ENCODE peak calls at places on chromosome 13, in seven cellular contexts. V, W, I, K, B, R and Q are unnamed samples.

GRCh38 chr13:84037937-84038464 is 155.7 kb upstream of the SLITRK1 start:
- DNase-seq in R (peak), W (no peak), I (no peak), K (no peak), B (no peak), V (no peak), Q (no peak)

GRCh38 chr13:113544071-113544891 is 40.3 kb upstream of the TFDP1 start:
- DNase-seq in I (no peak), V (no peak), W (peak), K (no peak), R (no peak), B (no peak), Q (peak)

GRCh38 chr13:108959254-108959653 is 329.8 kb downstream of the MYO16 start:
- DNase-seq in I (no peak), B (no peak), V (no peak), W (no peak), R (no peak), K (no peak), Q (no peak)

GRCh38 chr13:36712785-36713184 is 39.0 kb downstream of the SERTM1 start:
- DNase-seq in B (no peak), K (no peak), V (peak), W (no peak), I (peak), R (no peak), Q (no peak)

GRCh38 chr13:111210082-111210481 is 95.0 kb downstream of the ARHGEF7 start:
- DNase-seq in W (no peak), K (no peak), I (no peak), B (no peak), R (peak), V (no peak), Q (no peak)

GRCh38 chr13:40800559-40800958 is 11.1 kb downstream of the SLC25A15 start:
- DNase-seq in W (no peak), V (no peak), K (no peak), I (no peak), B (no peak), R (no peak), Q (no peak)

GRCh38 chr13:33686772-33687480 is 131.0 kb upstream of the RFC3 start:
- DNase-seq in R (no peak), B (no peak), V (no peak), I (no peak), K (no peak), W (no peak), Q (no peak)

GRCh38 chr13:21734961-21735360 is 64.1 kb downstream of the FGF9 start:
- DNase-seq in B (no peak), W (no peak), I (no peak), K (no peak), R (no peak), V (no peak), Q (no peak)

GRCh38 chr13:102902789-102903347 is 57.0 kb downstream of the ERCC5 start:
- DNase-seq in R (no peak), V (no peak), W (no peak), B (no peak), K (peak), I (no peak), Q (no peak)

GRCh38 chr13:29922896-29923295 is 72.5 kb upstream of the UBL3 start:
- DNase-seq in B (no peak), W (no peak), R (no peak), K (no peak), I (peak), V (no peak), Q (no peak)

GRCh38 chr13:47233734-47234133 is 336.9 kb upstream of the HTR2A start:
- DNase-seq in V (no peak), I (no peak), W (no peak), B (no peak), K (no peak), R (no peak), Q (no peak)

GRCh38 chr13:39938591-39938990 is 283.1 kb downstream of the COG6 start:
- DNase-seq in K (no peak), B (no peak), R (no peak), I (no peak), V (no peak), W (no peak), Q (no peak)

GRCh38 chr13:20301391-20302071 is 69.4 kb upstream of the GJB6 start:
- DNase-seq in B (no peak), V (no peak), I (no peak), K (no peak), W (no peak), R (peak), Q (no peak)

GRCh38 chr13:30306762-30307193 is 573 bp downstream of the KATNAL1 start:
- DNase-seq in W (peak), V (peak), R (peak), B (peak), I (peak), K (peak), Q (peak)

GRCh38 chr13:46598140-46598819 is 45.3 kb downstream of the LRCH1 start:
- DNase-seq in V (no peak), I (no peak), B (no peak), W (no peak), R (no peak), K (no peak), Q (no peak)

GRCh38 chr13:20191902-20192469 is 752 bp downstream of the GJB2 start:
- DNase-seq in I (no peak), V (no peak), W (no peak), R (peak), K (peak), B (peak), Q (peak)

GRCh38 chr13:51668580-51669195 is 84.4 kb downstream of the WDFY2 start:
- DNase-seq in V (no peak), W (no peak), R (no peak), I (no peak), B (no peak), K (no peak), Q (no peak)

GRCh38 chr13:23889598-23890224 is 511 bp upstream of the MIPEP start:
- DNase-seq in I (no peak), R (peak), W (no peak), B (no peak), K (no peak), V (no peak), Q (no peak)

GRCh38 chr13:101594936-101595335 is 142.5 kb downstream of the ITGBL1 start:
- DNase-seq in K (no peak), R (no peak), W (no peak), B (no peak), V (no peak), I (no peak), Q (no peak)

GRCh38 chr13:34747507-34747906 is 194.6 kb upstream of the NBEA start:
- DNase-seq in I (no peak), K (no peak), B (no peak), V (no peak), R (no peak), W (no peak), Q (no peak)

GRCh38 chr13:56352901-56353300 is 787.8 kb upstream of the PRR20A start:
- DNase-seq in V (no peak), W (no peak), I (no peak), K (no peak), R (no peak), B (no peak), Q (no peak)

GRCh38 chr13:33188093-33188882 is 97.3 kb downstream of the STARD13 start:
- DNase-seq in R (no peak), I (peak), V (no peak), W (no peak), K (no peak), B (no peak), Q (no peak)

GRCh38 chr13:23322353-23323336 is 110.9 kb downstream of the SACS start:
- DNase-seq in K (no peak), B (no peak), V (no peak), I (peak), W (no peak), R (no peak), Q (no peak)

GRCh38 chr13:100597253-100597652 is 8.7 kb upstream of the GGACT start:
- DNase-seq in K (no peak), W (no peak), R (no peak), I (peak), V (no peak), B (no peak), Q (no peak)

GRCh38 chr13:100589178-100589725 is 663 bp upstream of the GGACT start:
- DNase-seq in W (no peak), B (no peak), I (no peak), V (no peak), R (no peak), K (no peak), Q (no peak)

GRCh38 chr13:100596516-100596915 is 7.9 kb upstream of the GGACT start:
- DNase-seq in I (no peak), B (no peak), W (no peak), R (no peak), K (no peak), V (no peak), Q (no peak)

GRCh38 chr13:100594255-100594654 is 5.7 kb upstream of the GGACT start:
- DNase-seq in V (no peak), B (no peak), I (no peak), R (no peak), K (no peak), W (no peak), Q (no peak)

GRCh38 chr13:100594731-100595130 is 6.1 kb upstream of the GGACT start:
- DNase-seq in W (no peak), I (no peak), V (no peak), B (no peak), R (peak), K (no peak), Q (no peak)
- TF ChIP-seq CTCF in W (no peak), I (peak), V (peak), B (no peak), R (peak), K (peak), Q (peak)

GRCh38 chr13:109976206-109976997 is 190.0 kb upstream of the IRS2 start:
- DNase-seq in W (no peak), K (no peak), V (no peak), I (no peak), R (no peak), B (no peak), Q (no peak)

GRCh38 chr13:109974354-109974753 is 188.0 kb upstream of the IRS2 start:
- DNase-seq in K (no peak), R (no peak), W (no peak), B (no peak), I (peak), V (no peak), Q (no peak)

GRCh38 chr13:109979186-109979585 is 192.8 kb upstream of the IRS2 start:
- DNase-seq in B (no peak), I (no peak), V (no peak), W (no peak), K (no peak), R (no peak), Q (no peak)

GRCh38 chr13:109981000-109981399 is 194.6 kb upstream of the IRS2 start:
- DNase-seq in B (no peak), I (no peak), W (no peak), V (no peak), R (no peak), K (no peak), Q (no peak)

GRCh38 chr13:109977212-109977968 is 191.0 kb upstream of the IRS2 start:
- DNase-seq in W (no peak), R (no peak), K (no peak), V (no peak), I (no peak), B (no peak), Q (no peak)
- H3K27ac ChIP-seq in W (no peak), R (no peak), K (no peak), V (no peak), I (no peak), B (no peak), Q (no peak)

GRCh38 chr13:42215578-42216421 is 56.2 kb upstream of the AKAP11 start:
- DNase-seq in R (peak), I (peak), B (peak), W (no peak), K (no peak), V (peak), Q (no peak)
- TF ChIP-seq CTCF in R (peak), I (peak), B (no peak), W (no peak), K (peak), V (peak), Q (peak)

GRCh38 chr13:73063166-73063565 is 4.4 kb downstream of the KLF5 start:
- DNase-seq in B (no peak), K (no peak), I (no peak), W (no peak), V (no peak), R (no peak), Q (no peak)
- H3K27ac ChIP-seq in B (no peak), K (no peak), I (no peak), W (no peak), V (no peak), R (no peak), Q (no peak)

DNA sequence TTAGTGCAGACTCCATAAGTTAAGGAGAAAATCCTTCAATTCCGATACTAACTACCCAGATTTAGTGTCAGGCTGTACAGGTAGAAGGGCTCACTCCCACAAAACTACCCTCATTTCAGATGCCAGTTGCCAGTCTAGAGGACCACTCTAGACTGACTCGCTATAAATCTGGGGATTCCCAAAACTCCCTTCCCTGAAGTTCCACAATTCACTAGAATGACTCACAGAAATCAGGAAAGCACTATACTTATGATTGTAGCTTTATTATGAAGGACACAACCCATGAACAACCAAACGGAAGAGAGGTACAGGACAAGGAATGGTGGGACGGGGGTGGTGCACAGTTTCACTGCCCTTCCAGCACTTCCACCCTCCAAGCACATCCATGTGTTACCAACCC is 321.2 kb downstream of the DIAPH3 start:
- DNase-seq in W (no peak), V (no peak), R (no peak), B (no peak), K (no peak), I (peak), Q (no peak)
- TF ChIP-seq CTCF in W (no peak), V (no peak), R (no peak), B (no peak), K (no peak), I (no peak), Q (no peak)